ENCODE peak calls at places on chromosomes 12 and 14, in ten cellular contexts. One of them, this sample, is unnamed.

GRCh38 chr14:61281186-61281676 is at the start of gene TMEM30B:
- DNase-seq in nucleus accumbens: no peak
- DNase-seq in NCI-H510A treated with DMSO at 0.1 percent for 48 hours: peak
- DNase-seq in SK-N-SH: no peak
- DNase-seq in RPMI7951: no peak
- DNase-seq in adipocyte: no peak
- DNase-seq in EL: no peak
- DNase-seq in heart left ventricle: no peak
- DNase-seq in HuH-7.5: peak
- DNase-seq in neural progenitor cell: no peak
- DNase-seq in this sample: no peak

GRCh38 chr14:73245401-73246325 is 8.4 kb downstream of the PAPLN start:
- DNase-seq in nucleus accumbens: no peak
- DNase-seq in neural progenitor cell: peak
- DNase-seq in heart left ventricle: peak
- DNase-seq in NCI-H510A treated with DMSO at 0.1 percent for 48 hours: peak
- DNase-seq in RPMI7951: peak
- DNase-seq in SK-N-SH: peak
- DNase-seq in HuH-7.5: no peak
- DNase-seq in EL: peak
- DNase-seq in adipocyte: peak
- DNase-seq in this sample: no peak

GRCh38 chr12:25828188-25828587 is 130.3 kb upstream of the RASSF8 start:
- DNase-seq in neural progenitor cell: no peak
- DNase-seq in HuH-7.5: peak
- DNase-seq in RPMI7951: no peak
- DNase-seq in heart left ventricle: peak
- DNase-seq in adipocyte: peak
- DNase-seq in NCI-H510A treated with DMSO at 0.1 percent for 48 hours: no peak
- DNase-seq in nucleus accumbens: no peak
- DNase-seq in SK-N-SH: no peak
- DNase-seq in EL: no peak
- DNase-seq in this sample: no peak

GRCh38 chr12:2166696-2167095 is 113.9 kb downstream of the CACNA1C start:
- DNase-seq in HuH-7.5: no peak
- DNase-seq in NCI-H510A treated with DMSO at 0.1 percent for 48 hours: no peak
- DNase-seq in nucleus accumbens: no peak
- DNase-seq in adipocyte: no peak
- DNase-seq in heart left ventricle: no peak
- DNase-seq in neural progenitor cell: no peak
- DNase-seq in SK-N-SH: no peak
- DNase-seq in RPMI7951: no peak
- DNase-seq in EL: no peak
- DNase-seq in this sample: no peak

GRCh38 chr14:90777358-90777757 is 38.9 kb downstream of the TTC7B start:
- DNase-seq in adipocyte: no peak
- DNase-seq in heart left ventricle: no peak
- DNase-seq in nucleus accumbens: no peak
- DNase-seq in SK-N-SH: no peak
- DNase-seq in NCI-H510A treated with DMSO at 0.1 percent for 48 hours: no peak
- DNase-seq in HuH-7.5: no peak
- DNase-seq in RPMI7951: no peak
- DNase-seq in neural progenitor cell: no peak
- DNase-seq in EL: no peak
- DNase-seq in this sample: no peak

GRCh38 chr12:123369209-123369608 is 4.6 kb upstream of the SBNO1 start:
- DNase-seq in heart left ventricle: no peak
- DNase-seq in neural progenitor cell: no peak
- DNase-seq in nucleus accumbens: no peak
- DNase-seq in RPMI7951: no peak
- DNase-seq in adipocyte: no peak
- DNase-seq in NCI-H510A treated with DMSO at 0.1 percent for 48 hours: no peak
- DNase-seq in SK-N-SH: no peak
- DNase-seq in HuH-7.5: no peak
- DNase-seq in EL: no peak
- DNase-seq in this sample: no peak

GRCh38 chr12:52210186-52210924 is 18.5 kb upstream of the KRT80 start:
- DNase-seq in adipocyte: no peak
- DNase-seq in nucleus accumbens: no peak
- DNase-seq in neural progenitor cell: no peak
- DNase-seq in SK-N-SH: no peak
- DNase-seq in NCI-H510A treated with DMSO at 0.1 percent for 48 hours: no peak
- DNase-seq in RPMI7951: peak
- DNase-seq in heart left ventricle: no peak
- DNase-seq in EL: peak
- DNase-seq in HuH-7.5: no peak
- DNase-seq in this sample: no peak

GRCh38 chr12:106362971-106363370 is 5.4 kb downstream of the POLR3B start:
- DNase-seq in heart left ventricle: no peak
- DNase-seq in SK-N-SH: no peak
- DNase-seq in neural progenitor cell: no peak
- DNase-seq in adipocyte: no peak
- DNase-seq in nucleus accumbens: no peak
- DNase-seq in RPMI7951: no peak
- DNase-seq in NCI-H510A treated with DMSO at 0.1 percent for 48 hours: no peak
- DNase-seq in HuH-7.5: no peak
- DNase-seq in EL: no peak
- DNase-seq in this sample: no peak

GRCh38 chr14:61774861-61775260 is 12.6 kb downstream of the SNAPC1 start:
- DNase-seq in EL: no peak
- DNase-seq in neural progenitor cell: no peak
- DNase-seq in adipocyte: no peak
- DNase-seq in NCI-H510A treated with DMSO at 0.1 percent for 48 hours: no peak
- DNase-seq in RPMI7951: peak
- DNase-seq in nucleus accumbens: no peak
- DNase-seq in SK-N-SH: no peak
- DNase-seq in heart left ventricle: no peak
- DNase-seq in HuH-7.5: no peak
- DNase-seq in this sample: no peak